ENCODE peak calls at places on chromosomes 5 and 9, in five cellular contexts. One of them, this sample, is unnamed.

GRCh38 chr5:129930221-129930620 is 26.0 kb downstream of the CHSY3 start:
- DNase-seq in transverse colon: no peak
- DNase-seq in H1: no peak
- DNase-seq in spleen: no peak
- DNase-seq in adrenal gland: no peak
- DNase-seq in this sample: no peak

GRCh38 chr5:150376799-150377771 is 19.6 kb downstream of the TCOF1 start:
- DNase-seq in transverse colon: no peak
- DNase-seq in H1: no peak
- DNase-seq in spleen: no peak
- DNase-seq in adrenal gland: no peak
- DNase-seq in this sample: no peak

GRCh38 chr5:124371121-124371706 is 375.2 kb downstream of the ZNF608 start:
- DNase-seq in transverse colon: peak
- DNase-seq in H1: no peak
- DNase-seq in spleen: no peak
- DNase-seq in adrenal gland: peak
- DNase-seq in this sample: no peak

GRCh38 chr5:33303696-33304095 is 137.1 kb upstream of the TARS1 start:
- DNase-seq in transverse colon: no peak
- DNase-seq in H1: no peak
- DNase-seq in spleen: no peak
- DNase-seq in adrenal gland: no peak
- DNase-seq in this sample: no peak

GRCh38 chr5:127092690-127093089 is 19.4 kb upstream of the C5orf63 start:
- DNase-seq in transverse colon: no peak
- DNase-seq in H1: no peak
- DNase-seq in spleen: no peak
- DNase-seq in adrenal gland: no peak
- DNase-seq in this sample: no peak

GRCh38 chr5:14816999-14817761 is 54.4 kb downstream of the ANKH start:
- DNase-seq in transverse colon: no peak
- DNase-seq in H1: no peak
- DNase-seq in spleen: no peak
- DNase-seq in adrenal gland: no peak
- DNase-seq in this sample: no peak

GRCh38 chr9:98168952-98169488 is 23.4 kb downstream of the CORO2A start:
- DNase-seq in transverse colon: peak
- DNase-seq in H1: no peak
- DNase-seq in spleen: peak
- DNase-seq in adrenal gland: peak
- DNase-seq in this sample: peak

GRCh38 chr5:68114641-68115040 is 100.9 kb upstream of the PIK3R1 start:
- DNase-seq in transverse colon: no peak
- DNase-seq in H1: no peak
- DNase-seq in spleen: no peak
- DNase-seq in adrenal gland: no peak
- DNase-seq in this sample: no peak

GRCh38 chr5:96297290-96297689 is 135.8 kb downstream of the PCSK1 start:
- DNase-seq in transverse colon: no peak
- DNase-seq in H1: no peak
- DNase-seq in spleen: no peak
- DNase-seq in adrenal gland: peak
- DNase-seq in this sample: no peak

GRCh38 chr5:75509956-75510355 is 1.5 kb downstream of the CERT1 start:
- DNase-seq in transverse colon: no peak
- DNase-seq in H1: no peak
- DNase-seq in spleen: no peak
- DNase-seq in adrenal gland: no peak
- DNase-seq in this sample: no peak

GRCh38 chr9:93612796-93613154 is 36.4 kb downstream of the PHF2 start:
- DNase-seq in transverse colon: no peak
- DNase-seq in H1: no peak
- DNase-seq in spleen: peak
- DNase-seq in adrenal gland: no peak
- DNase-seq in this sample: peak

GRCh38 chr9:34493972-34494535 is 28.7 kb downstream of the ENHO start:
- DNase-seq in transverse colon: peak
- DNase-seq in H1: no peak
- DNase-seq in spleen: peak
- DNase-seq in adrenal gland: peak
- DNase-seq in this sample: no peak

GRCh38 chr5:10635257-10635860 is 71.5 kb downstream of the ANKRD33B start:
- DNase-seq in transverse colon: no peak
- DNase-seq in H1: no peak
- DNase-seq in spleen: no peak
- DNase-seq in adrenal gland: no peak
- DNase-seq in this sample: peak

GRCh38 chr5:134226441-134227192 is 744 bp upstream of the PPP2CA start:
- DNase-seq in transverse colon: peak
- DNase-seq in H1: no peak
- DNase-seq in spleen: peak
- DNase-seq in adrenal gland: no peak
- DNase-seq in this sample: peak

GRCh38 chr9:133701981-133702797 is 36.0 kb downstream of the SARDH start:
- DNase-seq in transverse colon: peak
- DNase-seq in H1: no peak
- DNase-seq in spleen: peak
- DNase-seq in adrenal gland: no peak
- DNase-seq in this sample: peak

GRCh38 chr5:124176692-124177091 is 569.7 kb downstream of the ZNF608 start:
- DNase-seq in transverse colon: no peak
- DNase-seq in H1: no peak
- DNase-seq in spleen: no peak
- DNase-seq in adrenal gland: peak
- DNase-seq in this sample: no peak

GRCh38 chr5:81161012-81161601 is 72.0 kb upstream of the CKMT2 start:
- DNase-seq in transverse colon: no peak
- DNase-seq in H1: no peak
- DNase-seq in spleen: no peak
- DNase-seq in adrenal gland: no peak
- DNase-seq in this sample: no peak

GRCh38 chr5:11955386-11955785 is 51.1 kb upstream of the CTNND2 start:
- DNase-seq in transverse colon: no peak
- DNase-seq in H1: no peak
- DNase-seq in spleen: no peak
- DNase-seq in adrenal gland: no peak
- DNase-seq in this sample: no peak

GRCh38 chr5:55932700-55933099 is 62.1 kb downstream of the IL6ST start:
- DNase-seq in transverse colon: no peak
- DNase-seq in H1: no peak
- DNase-seq in spleen: no peak
- DNase-seq in adrenal gland: no peak
- DNase-seq in this sample: no peak

GRCh38 chr5:100517301-100517974 is 17.7 kb upstream of the FAM174A start:
- DNase-seq in transverse colon: peak
- DNase-seq in H1: no peak
- DNase-seq in spleen: no peak
- DNase-seq in adrenal gland: no peak
- DNase-seq in this sample: no peak

GRCh38 chr9:8733096-8733954 is 933.7 kb upstream of the DMAC1 start:
- DNase-seq in transverse colon: no peak
- DNase-seq in H1: no peak
- DNase-seq in spleen: peak
- DNase-seq in adrenal gland: peak
- DNase-seq in this sample: no peak

GRCh38 chr5:377326-377981 is 55.9 kb downstream of the AHRR start:
- DNase-seq in transverse colon: peak
- DNase-seq in H1: no peak
- DNase-seq in spleen: peak
- DNase-seq in adrenal gland: peak
- DNase-seq in this sample: no peak

GRCh38 chr5:133287500-133287899 is 235.7 kb downstream of the HSPA4 start:
- DNase-seq in transverse colon: peak
- DNase-seq in H1: no peak
- DNase-seq in spleen: no peak
- DNase-seq in adrenal gland: peak
- DNase-seq in this sample: peak

GRCh38 chr5:71600783-71601182 is 13.6 kb downstream of the MCCC2 start:
- DNase-seq in transverse colon: no peak
- DNase-seq in H1: no peak
- DNase-seq in spleen: no peak
- DNase-seq in adrenal gland: no peak
- DNase-seq in this sample: no peak

GRCh38 chr5:170571331-170571731 is 67.5 kb downstream of the KCNIP1 start:
- DNase-seq in transverse colon: no peak
- DNase-seq in H1: no peak
- DNase-seq in spleen: no peak
- DNase-seq in adrenal gland: no peak
- DNase-seq in this sample: no peak

GRCh38 chr9:17332129-17332528 is 197.3 kb downstream of the CNTLN start:
- DNase-seq in transverse colon: no peak
- DNase-seq in H1: no peak
- DNase-seq in spleen: no peak
- DNase-seq in adrenal gland: no peak
- DNase-seq in this sample: no peak

GRCh38 chr5:78813906-78814518 is 165.4 kb upstream of the LHFPL2 start:
- DNase-seq in transverse colon: no peak
- DNase-seq in H1: no peak
- DNase-seq in spleen: no peak
- DNase-seq in adrenal gland: no peak
- DNase-seq in this sample: no peak

GRCh38 chr5:9466677-9467076 is 79.2 kb downstream of the SEMA5A start:
- DNase-seq in transverse colon: no peak
- DNase-seq in H1: no peak
- DNase-seq in spleen: no peak
- DNase-seq in adrenal gland: no peak
- DNase-seq in this sample: no peak

GRCh38 chr5:54360089-54360488 is 49.7 kb upstream of the ARL15 start:
- DNase-seq in transverse colon: no peak
- DNase-seq in H1: no peak
- DNase-seq in spleen: no peak
- DNase-seq in adrenal gland: peak
- DNase-seq in this sample: no peak

GRCh38 chr5:944992-945685 is 52.5 kb downstream of the TRIP13 start:
- DNase-seq in transverse colon: no peak
- DNase-seq in H1: no peak
- DNase-seq in spleen: no peak
- DNase-seq in adrenal gland: peak
- DNase-seq in this sample: peak

GRCh38 chr9:129868571-129869486 is 33.6 kb downstream of the USP20 start:
- DNase-seq in transverse colon: peak
- DNase-seq in H1: no peak
- DNase-seq in spleen: peak
- DNase-seq in adrenal gland: no peak
- DNase-seq in this sample: peak

GRCh38 chr5:176415240-176416122 is 858 bp downstream of the CLTB start:
- DNase-seq in transverse colon: peak
- DNase-seq in H1: no peak
- DNase-seq in spleen: no peak
- DNase-seq in adrenal gland: peak
- DNase-seq in this sample: peak
- TF ChIP-seq POLR2A in transverse colon: no peak
- TF ChIP-seq POLR2A in H1: no peak
- TF ChIP-seq POLR2A in spleen: no peak
- TF ChIP-seq POLR2A in adrenal gland: no peak
- TF ChIP-seq POLR2A in this sample: no peak

GRCh38 chr9:73038613-73039012 is 85.8 kb upstream of the ALDH1A1 start:
- DNase-seq in transverse colon: peak
- DNase-seq in H1: no peak
- DNase-seq in spleen: no peak
- DNase-seq in adrenal gland: peak
- DNase-seq in this sample: no peak

GRCh38 chr9:73039916-73040263 is 87.0 kb upstream of the ALDH1A1 start:
- DNase-seq in transverse colon: no peak
- DNase-seq in H1: no peak
- DNase-seq in spleen: no peak
- DNase-seq in adrenal gland: no peak
- DNase-seq in this sample: no peak

GRCh38 chr9:73039253-73039915 is 86.5 kb upstream of the ALDH1A1 start:
- DNase-seq in transverse colon: peak
- DNase-seq in H1: no peak
- DNase-seq in spleen: no peak
- DNase-seq in adrenal gland: peak
- DNase-seq in this sample: no peak

GRCh38 chr9:73038089-73038509 is 85.2 kb upstream of the ALDH1A1 start:
- DNase-seq in transverse colon: no peak
- DNase-seq in H1: no peak
- DNase-seq in spleen: no peak
- DNase-seq in adrenal gland: no peak
- DNase-seq in this sample: no peak

DNA sequence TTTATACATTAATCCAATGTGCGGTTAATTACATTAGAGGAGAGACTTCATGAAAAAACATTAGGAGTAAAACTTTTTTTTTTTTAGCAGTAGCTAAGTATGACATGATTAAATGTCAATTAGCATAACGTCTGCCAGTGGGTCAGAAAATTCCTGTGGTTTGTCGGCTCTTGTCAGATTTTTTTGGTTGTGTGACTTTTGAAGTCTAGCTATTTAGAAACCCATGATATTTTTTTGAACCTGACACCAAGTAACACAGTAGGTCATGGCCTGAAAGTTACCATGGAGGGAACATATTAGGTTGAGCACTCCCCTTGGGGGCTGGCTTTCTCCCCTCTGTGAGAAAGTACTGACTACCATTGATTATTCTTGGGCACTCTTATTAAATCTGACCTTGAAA is 84.8 kb upstream of the ALDH1A1 start:
- DNase-seq in transverse colon: no peak
- DNase-seq in H1: no peak
- DNase-seq in spleen: no peak
- DNase-seq in adrenal gland: no peak
- DNase-seq in this sample: no peak
- H3K27ac ChIP-seq in transverse colon: peak
- H3K27ac ChIP-seq in H1: no peak
- H3K27ac ChIP-seq in spleen: no peak
- H3K27ac ChIP-seq in adrenal gland: no peak
- H3K27ac ChIP-seq in this sample: no peak

GRCh38 chr9:95462419-95463121 is 54.2 kb downstream of the PTCH1 start:
- DNase-seq in transverse colon: peak
- DNase-seq in H1: no peak
- DNase-seq in spleen: peak
- DNase-seq in adrenal gland: peak
- DNase-seq in this sample: peak
- H3K4me3 ChIP-seq in transverse colon: no peak
- H3K4me3 ChIP-seq in H1: peak
- H3K4me3 ChIP-seq in spleen: peak
- H3K4me3 ChIP-seq in adrenal gland: no peak
- H3K4me3 ChIP-seq in this sample: peak

GRCh38 chr5:154943527-154943926 is 2.7 kb downstream of the MRPL22 start:
- DNase-seq in transverse colon: no peak
- DNase-seq in H1: no peak
- DNase-seq in spleen: no peak
- DNase-seq in adrenal gland: no peak
- DNase-seq in this sample: no peak

GRCh38 chr5:154940375-154940771 is 500 bp upstream of the MRPL22 start:
- DNase-seq in transverse colon: no peak
- DNase-seq in H1: no peak
- DNase-seq in spleen: peak
- DNase-seq in adrenal gland: no peak
- DNase-seq in this sample: no peak

GRCh38 chr5:154937718-154938466 is at the start of gene GEMIN5:
- DNase-seq in transverse colon: peak
- DNase-seq in H1: peak
- DNase-seq in spleen: peak
- DNase-seq in adrenal gland: peak
- DNase-seq in this sample: peak

GRCh38 chr5:154944716-154945115 is 3.8 kb downstream of the MRPL22 start:
- DNase-seq in transverse colon: no peak
- DNase-seq in H1: no peak
- DNase-seq in spleen: no peak
- DNase-seq in adrenal gland: no peak
- DNase-seq in this sample: no peak

GRCh38 chr5:154940772-154941620 is at the start of gene MRPL22:
- DNase-seq in transverse colon: peak
- DNase-seq in H1: peak
- DNase-seq in spleen: peak
- DNase-seq in adrenal gland: peak
- DNase-seq in this sample: peak
- TF ChIP-seq POLR2A in transverse colon: peak
- TF ChIP-seq POLR2A in H1: peak
- TF ChIP-seq POLR2A in spleen: peak
- TF ChIP-seq POLR2A in adrenal gland: peak
- TF ChIP-seq POLR2A in this sample: peak

This sample was measured in Peyer's patch.